ENCODE peak calls at places on chromosome 5, in four cellular contexts. One of them, this sample, is unnamed.

GRCh38 chr5:115372121-115372520 is 75.7 kb upstream of the CCDC112 start:
- DNase-seq in H9: no peak
- DNase-seq in IMR-90: no peak
- DNase-seq in H1: no peak
- DNase-seq in this sample: no peak

GRCh38 chr5:60520451-60521210 is 179.3 kb downstream of the DEPDC1B start:
- DNase-seq in IMR-90: no peak
- DNase-seq in H1: no peak
- DNase-seq in H9: no peak
- DNase-seq in this sample: no peak

GRCh38 chr5:14720236-14720923 is 55.9 kb downstream of the OTULIN start:
- DNase-seq in IMR-90: peak
- DNase-seq in H1: no peak
- DNase-seq in H9: no peak
- DNase-seq in this sample: peak

GRCh38 chr5:174459832-174460448 is 264.4 kb upstream of the MSX2 start:
- DNase-seq in H1: no peak
- DNase-seq in IMR-90: no peak
- DNase-seq in H9: no peak
- DNase-seq in this sample: no peak

GRCh38 chr5:31640024-31640423 is 1.1 kb downstream of the PDZD2 start:
- DNase-seq in IMR-90: no peak
- DNase-seq in H1: no peak
- DNase-seq in H9: peak
- DNase-seq in this sample: peak

GRCh38 chr5:28082610-28083009 is 1044.2 kb upstream of the CDH9 start:
- DNase-seq in H1: no peak
- DNase-seq in H9: no peak
- DNase-seq in IMR-90: no peak
- DNase-seq in this sample: no peak

GRCh38 chr5:99033014-99033931 is 104.5 kb upstream of the CHD1 start:
- DNase-seq in IMR-90: peak
- DNase-seq in H9: no peak
- DNase-seq in H1: no peak
- DNase-seq in this sample: no peak

GRCh38 chr5:81194633-81195333 is 38.3 kb upstream of the CKMT2 start:
- DNase-seq in H9: peak
- DNase-seq in IMR-90: peak
- DNase-seq in H1: peak
- DNase-seq in this sample: peak

GRCh38 chr5:132301341-132302274 is 7.4 kb downstream of the SLC22A4 start:
- DNase-seq in H9: no peak
- DNase-seq in H1: no peak
- DNase-seq in IMR-90: no peak
- DNase-seq in this sample: no peak

GRCh38 chr5:8508196-8508595 is 639.2 kb downstream of the MTRR start:
- DNase-seq in IMR-90: peak
- DNase-seq in H1: no peak
- DNase-seq in H9: no peak
- DNase-seq in this sample: no peak

GRCh38 chr5:124871299-124871698 is 124.9 kb upstream of the ZNF608 start:
- DNase-seq in H9: no peak
- DNase-seq in H1: no peak
- DNase-seq in IMR-90: peak
- DNase-seq in this sample: no peak

GRCh38 chr5:14034991-14035390 is 90.5 kb upstream of the DNAH5 start:
- DNase-seq in IMR-90: peak
- DNase-seq in H9: no peak
- DNase-seq in H1: no peak
- DNase-seq in this sample: peak

GRCh38 chr5:173035904-173036707 is 20.0 kb upstream of the CREBRF start:
- DNase-seq in IMR-90: no peak
- DNase-seq in H1: no peak
- DNase-seq in H9: no peak
- DNase-seq in this sample: no peak

GRCh38 chr5:60960591-60960990 is 15.6 kb downstream of the NDUFAF2 start:
- DNase-seq in H1: no peak
- DNase-seq in H9: no peak
- DNase-seq in IMR-90: peak
- DNase-seq in this sample: peak

GRCh38 chr5:34563269-34563668 is 92.9 kb upstream of the RAI14 start:
- DNase-seq in IMR-90: no peak
- DNase-seq in H9: no peak
- DNase-seq in H1: no peak
- DNase-seq in this sample: no peak

GRCh38 chr5:50415912-50416311 is 25.2 kb downstream of the EMB start:
- DNase-seq in H9: no peak
- DNase-seq in IMR-90: no peak
- DNase-seq in H1: no peak
- DNase-seq in this sample: no peak

GRCh38 chr5:174097486-174098185 is 52.1 kb downstream of the NSG2 start:
- DNase-seq in H1: no peak
- DNase-seq in H9: no peak
- DNase-seq in IMR-90: no peak
- DNase-seq in this sample: no peak

GRCh38 chr5:138274189-138274853 is at the start of gene GFRA3:
- DNase-seq in IMR-90: no peak
- DNase-seq in H1: no peak
- DNase-seq in H9: peak
- DNase-seq in this sample: peak

GRCh38 chr5:115579747-115580173 is 22.5 kb downstream of the TICAM2 start:
- DNase-seq in H1: no peak
- DNase-seq in H9: no peak
- DNase-seq in IMR-90: no peak
- DNase-seq in this sample: no peak

GRCh38 chr5:111934511-111934910 is 177.5 kb upstream of the NREP start:
- DNase-seq in H9: no peak
- DNase-seq in H1: no peak
- DNase-seq in IMR-90: no peak
- DNase-seq in this sample: peak

GRCh38 chr5:78716221-78716620 is 67.6 kb upstream of the LHFPL2 start:
- DNase-seq in H1: no peak
- DNase-seq in H9: no peak
- DNase-seq in IMR-90: peak
- DNase-seq in this sample: no peak

GRCh38 chr5:124365491-124365890 is 380.9 kb downstream of the ZNF608 start:
- DNase-seq in IMR-90: no peak
- DNase-seq in H9: no peak
- DNase-seq in H1: no peak
- DNase-seq in this sample: no peak

GRCh38 chr5:53694520-53695022 is 134.1 kb downstream of the NDUFS4 start:
- DNase-seq in H1: no peak
- DNase-seq in H9: no peak
- DNase-seq in IMR-90: no peak
- DNase-seq in this sample: no peak

GRCh38 chr5:54703091-54703490 is 185.5 kb downstream of the SNX18 start:
- DNase-seq in IMR-90: peak
- DNase-seq in H1: no peak
- DNase-seq in H9: no peak
- DNase-seq in this sample: no peak

GRCh38 chr5:18394154-18394804 is 760.0 kb downstream of the TAF11L14 start:
- DNase-seq in H1: peak
- DNase-seq in H9: peak
- DNase-seq in IMR-90: peak
- DNase-seq in this sample: peak

GRCh38 chr5:116358911-116359418 is 215.7 kb downstream of the SEMA6A start:
- DNase-seq in IMR-90: no peak
- DNase-seq in H9: no peak
- DNase-seq in H1: no peak
- DNase-seq in this sample: no peak

GRCh38 chr5:86108825-86109224 is 508.9 kb upstream of the COX7C start:
- DNase-seq in H1: no peak
- DNase-seq in IMR-90: no peak
- DNase-seq in H9: no peak
- DNase-seq in this sample: no peak

GRCh38 chr5:65837139-65837538 is 89.2 kb upstream of the ERBIN start:
- DNase-seq in H9: no peak
- DNase-seq in H1: no peak
- DNase-seq in IMR-90: peak
- DNase-seq in this sample: no peak

GRCh38 chr5:89230178-89230577 is 347.2 kb upstream of the MEF2C start:
- DNase-seq in H9: no peak
- DNase-seq in H1: no peak
- DNase-seq in IMR-90: no peak
- DNase-seq in this sample: no peak

GRCh38 chr5:34012791-34013190 is 4.9 kb upstream of the AMACR start:
- DNase-seq in IMR-90: peak
- DNase-seq in H9: no peak
- DNase-seq in H1: no peak
- DNase-seq in this sample: no peak

GRCh38 chr5:138986186-138986775 is 111.1 kb upstream of the LRRTM2 start:
- DNase-seq in H1: no peak
- DNase-seq in IMR-90: no peak
- DNase-seq in H9: peak
- DNase-seq in this sample: no peak

GRCh38 chr5:19564036-19564435 is 424.0 kb downstream of the CDH18 start:
- DNase-seq in IMR-90: no peak
- DNase-seq in H9: no peak
- DNase-seq in H1: no peak
- DNase-seq in this sample: no peak

GRCh38 chr5:109688647-109688998 is 1.1 kb upstream of the MAN2A1 start:
- DNase-seq in IMR-90: peak
- DNase-seq in H9: no peak
- DNase-seq in H1: no peak
- DNase-seq in this sample: peak

GRCh38 chr5:41200506-41200905 is 12.8 kb downstream of the C6 start:
- DNase-seq in H1: no peak
- DNase-seq in IMR-90: no peak
- DNase-seq in H9: no peak
- DNase-seq in this sample: no peak

GRCh38 chr5:57173318-57174127 is at the start of gene GPBP1:
- DNase-seq in IMR-90: peak
- DNase-seq in H9: peak
- DNase-seq in H1: peak
- DNase-seq in this sample: peak
- H2BK15ac ChIP-seq in IMR-90: no peak
- H2BK15ac ChIP-seq in H9: no peak
- H2BK15ac ChIP-seq in H1: peak
- H2BK15ac ChIP-seq in this sample: no peak

DNA sequence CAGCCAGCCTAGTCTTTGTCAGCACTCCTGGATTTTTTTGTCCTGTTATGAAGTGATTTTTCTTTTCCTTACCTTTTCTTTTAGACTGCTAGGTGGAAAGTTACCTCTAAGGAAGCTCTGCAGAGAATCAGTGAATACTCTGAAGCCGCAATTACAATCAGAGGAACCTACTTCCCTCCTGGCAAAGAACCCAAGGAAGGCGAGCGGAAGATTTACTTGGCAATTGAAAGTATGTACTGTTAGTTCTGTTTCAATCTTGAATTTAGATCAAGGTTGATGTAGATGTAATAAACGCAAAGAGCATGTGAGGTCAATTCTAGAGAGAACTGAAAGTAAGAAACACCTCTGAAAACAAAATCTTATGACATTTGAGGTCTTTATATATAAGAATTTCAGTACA is 27.0 kb upstream of the C5orf24 start:
- DNase-seq in H1: no peak
- DNase-seq in IMR-90: no peak
- DNase-seq in H9: no peak
- DNase-seq in this sample: no peak
- H3K56ac ChIP-seq in H1: no peak
- H3K56ac ChIP-seq in IMR-90: no peak
- H3K56ac ChIP-seq in H9: no peak
- H3K56ac ChIP-seq in this sample: no peak

DNA sequence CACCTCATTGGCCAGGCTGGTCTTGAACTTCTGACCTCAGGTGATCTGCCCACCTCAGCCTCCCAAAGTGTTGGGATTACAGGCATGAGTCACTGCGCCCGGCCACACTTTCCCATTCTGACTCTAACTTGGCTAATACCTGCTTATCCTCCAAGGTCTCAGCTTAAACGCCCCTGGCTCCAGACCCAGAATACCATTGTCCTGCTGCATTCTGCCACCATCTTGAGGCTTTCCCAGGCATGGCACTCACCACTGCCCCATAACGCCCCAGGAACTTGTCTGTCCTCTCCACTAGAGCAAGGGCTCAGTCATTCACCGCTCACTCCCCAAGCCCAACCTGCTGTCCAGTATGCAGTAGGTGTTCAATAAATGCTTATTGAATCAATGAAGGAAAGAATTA is 39.8 kb downstream of the CAMK2A start:
- DNase-seq in H9: no peak
- DNase-seq in IMR-90: no peak
- DNase-seq in H1: no peak
- DNase-seq in this sample: peak
- H2BK5ac ChIP-seq in H9: no peak
- H2BK5ac ChIP-seq in IMR-90: no peak
- H2BK5ac ChIP-seq in H1: no peak
- H2BK5ac ChIP-seq in this sample: no peak

DNA sequence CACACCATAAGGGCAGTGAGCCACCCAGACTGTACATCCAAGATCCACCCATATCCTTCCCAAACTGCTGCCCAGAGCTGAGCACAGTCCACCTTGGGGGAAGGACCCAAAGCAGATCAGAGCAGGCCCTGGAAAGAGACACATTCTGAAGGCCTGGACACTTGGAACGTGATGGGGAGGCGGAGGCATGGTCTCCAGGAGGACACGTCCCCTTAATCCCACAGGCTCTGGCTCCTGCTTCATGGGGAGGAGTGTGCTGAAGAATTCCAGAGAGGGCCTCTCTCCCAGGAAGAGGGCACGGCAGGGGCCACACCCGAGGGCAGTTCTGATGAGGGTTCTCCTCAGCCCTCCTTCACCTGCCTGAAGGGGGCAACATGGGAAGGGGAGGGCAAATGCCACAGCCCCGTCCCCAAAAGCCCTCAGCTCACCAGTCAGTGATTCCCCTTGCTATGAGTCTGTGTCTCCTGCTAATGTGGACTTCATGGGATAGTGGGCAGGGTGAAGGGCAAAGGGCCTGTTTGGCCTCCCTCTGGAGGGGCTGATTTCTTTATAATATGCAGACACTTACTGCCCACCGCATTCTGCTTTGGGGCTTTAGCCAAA is 276.8 kb downstream of the ENC1 start:
- DNase-seq in IMR-90: no peak
- DNase-seq in H9: no peak
- DNase-seq in H1: no peak
- DNase-seq in this sample: no peak
- H2BK15ac ChIP-seq in IMR-90: no peak
- H2BK15ac ChIP-seq in H9: no peak
- H2BK15ac ChIP-seq in H1: no peak
- H2BK15ac ChIP-seq in this sample: no peak

DNA sequence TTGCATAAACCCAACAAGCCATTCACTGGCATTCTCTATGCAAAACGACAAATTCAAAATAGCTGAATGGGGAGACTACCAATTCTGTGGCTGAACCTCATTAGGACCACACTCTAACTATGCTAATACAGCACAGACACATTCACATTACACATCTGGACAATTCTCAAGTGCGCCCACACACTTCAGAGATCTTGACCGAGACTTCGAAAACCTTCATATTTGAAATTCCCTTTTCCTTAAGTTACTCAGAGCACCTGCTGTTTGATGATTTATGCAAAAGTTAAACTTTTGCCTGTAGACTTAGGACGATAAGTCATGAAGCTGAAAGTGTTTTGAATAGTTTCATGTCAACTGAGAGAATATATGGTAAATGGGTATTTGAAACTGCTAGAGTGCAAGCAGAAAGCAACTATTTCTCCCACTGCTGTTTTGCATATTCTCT is 111.9 kb downstream of the FBN2 start:
- DNase-seq in H1: no peak
- DNase-seq in IMR-90: no peak
- DNase-seq in H9: no peak
- DNase-seq in this sample: no peak
- H3K56ac ChIP-seq in H1: no peak
- H3K56ac ChIP-seq in IMR-90: no peak
- H3K56ac ChIP-seq in H9: no peak
- H3K56ac ChIP-seq in this sample: no peak

GRCh38 chr5:73354406-73354805 is 94.2 kb downstream of the FOXD1 start:
- DNase-seq in H1: no peak
- DNase-seq in H9: no peak
- DNase-seq in IMR-90: peak
- DNase-seq in this sample: no peak
- H2BK5ac ChIP-seq in H1: no peak
- H2BK5ac ChIP-seq in H9: no peak
- H2BK5ac ChIP-seq in IMR-90: no peak
- H2BK5ac ChIP-seq in this sample: no peak